ENCODE peak calls at places on chromosomes 6 and 20, in eight cellular contexts. F is GM12878, K is A549, S is HepG2, N is HCT116, O is K562, D is SK-N-SH, U is Panc1. E is an unnamed sample.

GRCh38 chr6:7697432-7697819 is 28.5 kb upstream of the BMP6 start:
- DNase-seq in K (peak; percentile 27), S (no peak), N (no peak), U (no peak), O (no peak), F (no peak), D (no peak), E (no peak)

GRCh38 chr6:69456086-69456485 is 340.7 kb downstream of the LMBRD1 start:
- DNase-seq in U (no peak), K (no peak), D (no peak), O (no peak), N (no peak), S (no peak), F (no peak), E (no peak)

GRCh38 chr20:43102394-43102793 is 87.3 kb downstream of the PTPRT start:
- DNase-seq in U (no peak), S (no peak), O (peak; percentile 35), D (peak; percentile 32), K (peak; percentile 4), F (no peak), N (no peak), E (peak; percentile 2)

GRCh38 chr6:132995009-132995408 is 180.6 kb downstream of the RPS12 start:
- DNase-seq in U (no peak), F (no peak), D (no peak), O (no peak), N (no peak), S (no peak), K (no peak), E (no peak)

GRCh38 chr20:33733654-33734576 is 2.1 kb downstream of the ZNF341 start:
- DNase-seq in D (no peak), N (no peak), S (peak; percentile 94), F (peak; percentile 37), O (no peak), K (peak; percentile 94), U (no peak), E (peak; percentile 49)

GRCh38 chr6:19578489-19578888 is 258.7 kb upstream of the ID4 start:
- DNase-seq in O (no peak), U (no peak), S (no peak), F (no peak), N (no peak), K (no peak), D (no peak), E (no peak)

GRCh38 chr6:39080246-39080875 is 31.8 kb downstream of the GLP1R start:
- DNase-seq in N (no peak), F (no peak), K (no peak), O (no peak), S (no peak), U (no peak), D (no peak), E (no peak)

GRCh38 chr6:54805077-54805476 is 41.5 kb upstream of the FAM83B start:
- DNase-seq in S (no peak), K (peak; percentile 0), U (no peak), D (no peak), N (no peak), F (no peak), O (no peak), E (peak; percentile 7)

GRCh38 chr20:32348207-32348606 is 9.9 kb upstream of the ASXL1 start:
- DNase-seq in N (no peak), O (no peak), S (no peak), F (no peak), U (no peak), D (no peak), K (no peak), E (no peak)

GRCh38 chr6:7138921-7139358 is 31.2 kb downstream of the RREB1 start:
- DNase-seq in N (peak; percentile 37), D (no peak), O (peak; percentile 45), K (peak; percentile 66), U (no peak), S (peak; percentile 98), F (no peak), E (peak; percentile 90)

GRCh38 chr6:45156075-45156474 is 172.1 kb upstream of the RUNX2 start:
- DNase-seq in D (no peak), K (no peak), O (peak; percentile 43), F (peak; percentile 76), U (no peak), S (no peak), N (no peak), E (no peak)

GRCh38 chr20:3541887-3542721 is 71.3 kb downstream of the ATRN start:
- DNase-seq in D (no peak), S (peak; percentile 98), N (no peak), U (no peak), O (no peak), K (no peak), F (no peak), E (no peak)

GRCh38 chr6:94623586-94623985 is 953.7 kb upstream of the MANEA start:
- DNase-seq in K (no peak), N (no peak), F (no peak), O (no peak), S (no peak), U (no peak), D (no peak), E (no peak)

GRCh38 chr6:100491947-100492670 is 27.4 kb upstream of the SIM1 start:
- DNase-seq in S (no peak), D (no peak), K (no peak), N (no peak), F (no peak), U (no peak), O (no peak), E (no peak)

GRCh38 chr6:116055513-116055912 is 5.2 kb downstream of the FRK start:
- DNase-seq in F (no peak), D (no peak), O (no peak), S (no peak), U (no peak), N (no peak), K (no peak), E (no peak)

GRCh38 chr6:116062496-116062895 is 1.8 kb upstream of the FRK start:
- DNase-seq in S (no peak), N (no peak), D (no peak), O (no peak), F (no peak), U (no peak), K (no peak), E (no peak)

GRCh38 chr6:116060572-116061283 is at the start of gene FRK:
- DNase-seq in S (peak; percentile 93), O (no peak), D (no peak), N (peak; percentile 62), U (no peak), K (peak; percentile 87), F (no peak), E (peak; percentile 49)

GRCh38 chr6:116059713-116060571 is 749 bp downstream of the FRK start:
- DNase-seq in N (no peak), F (peak; percentile 62), K (no peak), O (peak; percentile 30), U (no peak), D (no peak), S (peak; percentile 42), E (no peak)

GRCh38 chr6:116057766-116058165 is 2.9 kb downstream of the FRK start:
- DNase-seq in K (no peak), U (no peak), N (no peak), F (no peak), O (no peak), S (no peak), D (no peak), E (no peak)
- TF ChIP-seq REST in K (no peak), U (no peak), N (no peak), F (no peak), O (no peak), S (no peak), D (no peak), E (no peak)

DNA sequence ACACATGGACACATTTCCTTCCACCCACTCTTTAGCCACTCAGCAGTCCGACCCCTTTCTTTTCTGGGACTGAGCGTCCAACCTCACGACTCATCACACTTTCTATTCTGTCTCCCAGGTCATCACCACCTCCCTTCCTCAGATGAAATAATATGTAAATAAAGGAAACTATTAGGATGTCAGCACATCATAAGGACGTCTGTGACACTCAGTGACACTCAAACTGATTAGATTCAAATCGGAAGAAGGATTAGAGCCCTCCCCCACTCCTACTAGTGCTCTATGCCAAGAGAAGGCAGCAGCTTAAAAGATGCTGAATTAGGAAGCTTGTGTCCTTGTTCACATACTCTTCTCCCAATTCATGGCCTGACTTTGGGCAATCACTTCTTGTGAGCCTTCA is 113.6 kb downstream of the TNFRSF21 start:
- DNase-seq in O (no peak), S (no peak), N (no peak), K (no peak), U (no peak), D (no peak), F (no peak), E (no peak)
- H3K4me1 ChIP-seq in O (no peaks in the 10 kb centered on the region), S (peaks cover 42% of the 10 kb centered on the region), N (no peaks in the 10 kb centered on the region), K (no peaks in the 10 kb centered on the region), U (no peaks in the 10 kb centered on the region), D (peaks cover 14% of the 10 kb centered on the region), F (no peaks in the 10 kb centered on the region), E (no peaks in the 10 kb centered on the region)

DNA sequence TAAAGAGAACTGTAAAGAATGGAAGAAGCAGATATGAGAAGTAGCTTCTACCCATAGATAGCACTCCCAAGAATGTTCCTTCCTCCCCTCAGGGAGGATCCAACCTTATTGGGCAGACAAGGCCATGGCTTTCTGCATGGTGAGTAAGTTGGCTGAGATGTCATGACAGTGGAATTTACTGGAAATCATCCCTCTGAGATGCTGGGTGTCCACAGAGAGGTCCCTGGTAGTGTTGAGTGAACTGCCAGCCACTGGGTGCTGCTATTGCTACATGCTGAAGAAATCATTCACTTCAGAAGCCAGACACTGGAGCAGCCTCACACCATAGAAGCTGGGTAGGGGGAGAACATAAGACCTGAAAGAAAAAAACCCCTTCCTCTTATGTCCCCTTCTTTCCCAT is 46.4 kb upstream of the FERMT1 start:
- DNase-seq in D (no peak), O (no peak), U (no peak), F (no peak), K (no peak), S (peak; percentile 15), N (no peak), E (no peak)
- TF ChIP-seq REST in D (no peak), O (no peak), U (no peak), F (no peak), K (no peak), S (no peak), N (no peak), E (no peak)

GRCh38 chr20:36860811-36861624 is 14.9 kb upstream of the TLDC2 start:
- DNase-seq in F (no peak), U (no peak), O (no peak), K (no peak), D (no peak), N (no peak), S (no peak), E (no peak)
- H3K4me1 ChIP-seq in F (peaks cover 18% of the 10 kb centered on the region), U (peaks cover 38% of the 10 kb centered on the region), O (peaks cover 56% of the 10 kb centered on the region), K (peaks cover 43% of the 10 kb centered on the region), D (peaks cover 27% of the 10 kb centered on the region), N (peaks cover 16% of the 10 kb centered on the region), S (peaks cover 57% of the 10 kb centered on the region), E (peaks cover 22% of the 10 kb centered on the region)

E was measured in GM23338.